ENCODE peak calls at places on chromosome 16, in eight cellular contexts. R is bronchial epithelial cell, N is psoas muscle, A is GM10248, Z is MCF 10A, M is astrocyte of the spinal cord, I is tibial artery, L is choroid plexus epithelial cell. H is an unnamed sample.

GRCh38 chr16:87645802-87646201 is 43.5 kb downstream of the JPH3 start:
- DNase-seq in R (no peak), N (no peak), A (no peak), Z (no peak), M (no peak), I (no peak), L (no peak), H (no peak)

GRCh38 chr16:57788951-57789350 is 13.3 kb downstream of the KIFC3 start:
- DNase-seq in R (no peak), N (peak), A (no peak), Z (no peak), M (no peak), I (no peak), L (no peak), H (no peak)

GRCh38 chr16:89013111-89013510 is 36.1 kb upstream of the CBFA2T3 start:
- DNase-seq in R (no peak), N (no peak), A (no peak), Z (no peak), M (no peak), I (peak), L (no peak), H (no peak)

GRCh38 chr16:1909661-1910231 is 8.5 kb downstream of the HS3ST6 start:
- DNase-seq in R (no peak), N (no peak), A (no peak), Z (no peak), M (no peak), I (no peak), L (no peak), H (no peak)

GRCh38 chr16:71412270-71413160 is 29.3 kb downstream of the TLE7 start:
- DNase-seq in R (peak), N (peak), A (peak), Z (peak), M (peak), I (no peak), L (peak), H (no peak)

GRCh38 chr16:56667581-56668571 is at the start of gene MT1G:
- DNase-seq in R (no peak), N (peak), A (no peak), Z (no peak), M (peak), I (peak), L (peak), H (no peak)

GRCh38 chr16:87845213-87845612 is 24.1 kb downstream of the SLC7A5 start:
- DNase-seq in R (no peak), N (no peak), A (no peak), Z (no peak), M (no peak), I (no peak), L (no peak), H (no peak)

GRCh38 chr16:47142469-47143328 is 1.0 kb downstream of the NETO2 start:
- DNase-seq in R (peak), N (peak), A (peak), Z (peak), M (peak), I (no peak), L (peak), H (no peak)

GRCh38 chr16:68401871-68402747 is 46.2 kb downstream of the SMPD3 start:
- DNase-seq in R (peak), N (no peak), A (no peak), Z (peak), M (peak), I (no peak), L (peak), H (no peak)

GRCh38 chr16:471353-472198 is 46.1 kb downstream of the RAB11FIP3 start:
- DNase-seq in R (peak), N (peak), A (no peak), Z (peak), M (peak), I (no peak), L (no peak), H (no peak)

GRCh38 chr16:69709456-69710084 is 16.8 kb downstream of the NQO1 start:
- DNase-seq in R (peak), N (no peak), A (peak), Z (peak), M (peak), I (peak), L (peak), H (peak)

GRCh38 chr16:11203111-11203623 is 52.8 kb downstream of the SOCS1 start:
- DNase-seq in R (no peak), N (no peak), A (no peak), Z (no peak), M (no peak), I (no peak), L (no peak), H (no peak)

GRCh38 chr16:31149894-31150890 is at the start of gene PRSS36:
- DNase-seq in R (no peak), N (no peak), A (no peak), Z (no peak), M (no peak), I (no peak), L (no peak), H (no peak)

GRCh38 chr16:77443834-77444460 is 9.1 kb upstream of the ADAMTS18 start:
- DNase-seq in R (no peak), N (no peak), A (no peak), Z (no peak), M (no peak), I (no peak), L (no peak), H (no peak)

GRCh38 chr16:2331199-2331931 is 9.2 kb downstream of the ABCA3 start:
- DNase-seq in R (no peak), N (no peak), A (no peak), Z (no peak), M (no peak), I (no peak), L (no peak), H (no peak)

GRCh38 chr16:57245472-57246113 is 534 bp downstream of the ARL2BP start:
- DNase-seq in R (no peak), N (no peak), A (peak), Z (no peak), M (no peak), I (no peak), L (peak), H (no peak)

GRCh38 chr16:58563235-58563634 is 47.9 kb downstream of the SETD6 start:
- DNase-seq in R (peak), N (no peak), A (no peak), Z (peak), M (peak), I (no peak), L (peak), H (peak)

GRCh38 chr16:4293822-4294457 is 21.1 kb upstream of the TFAP4 start:
- DNase-seq in R (peak), N (peak), A (peak), Z (peak), M (peak), I (peak), L (peak), H (no peak)
- TF ChIP-seq CTCF in R (no peak), N (no peak), A (no peak), Z (no peak), M (no peak), I (no peak), L (no peak), H (no peak)

GRCh38 chr16:3363793-3364192 is 8.1 kb downstream of the OR2C1 start:
- DNase-seq in R (no peak), N (no peak), A (no peak), Z (peak), M (no peak), I (no peak), L (no peak), H (no peak)
- TF ChIP-seq CTCF in R (no peak), N (no peak), A (no peak), Z (no peak), M (no peak), I (no peak), L (no peak), H (no peak)

GRCh38 chr16:8631373-8631772 is 9.9 kb downstream of the METTL22 start:
- DNase-seq in R (no peak), N (no peak), A (no peak), Z (no peak), M (no peak), I (no peak), L (no peak), H (no peak)

GRCh38 chr16:8632675-8633182 is 11.2 kb downstream of the METTL22 start:
- DNase-seq in R (no peak), N (peak), A (no peak), Z (no peak), M (no peak), I (peak), L (no peak), H (no peak)

GRCh38 chr16:8639694-8640093 is 18.2 kb downstream of the METTL22 start:
- DNase-seq in R (no peak), N (no peak), A (no peak), Z (no peak), M (no peak), I (no peak), L (no peak), H (no peak)

GRCh38 chr16:8631818-8632217 is 10.3 kb downstream of the METTL22 start:
- DNase-seq in R (no peak), N (no peak), A (no peak), Z (no peak), M (no peak), I (no peak), L (no peak), H (no peak)

DNA sequence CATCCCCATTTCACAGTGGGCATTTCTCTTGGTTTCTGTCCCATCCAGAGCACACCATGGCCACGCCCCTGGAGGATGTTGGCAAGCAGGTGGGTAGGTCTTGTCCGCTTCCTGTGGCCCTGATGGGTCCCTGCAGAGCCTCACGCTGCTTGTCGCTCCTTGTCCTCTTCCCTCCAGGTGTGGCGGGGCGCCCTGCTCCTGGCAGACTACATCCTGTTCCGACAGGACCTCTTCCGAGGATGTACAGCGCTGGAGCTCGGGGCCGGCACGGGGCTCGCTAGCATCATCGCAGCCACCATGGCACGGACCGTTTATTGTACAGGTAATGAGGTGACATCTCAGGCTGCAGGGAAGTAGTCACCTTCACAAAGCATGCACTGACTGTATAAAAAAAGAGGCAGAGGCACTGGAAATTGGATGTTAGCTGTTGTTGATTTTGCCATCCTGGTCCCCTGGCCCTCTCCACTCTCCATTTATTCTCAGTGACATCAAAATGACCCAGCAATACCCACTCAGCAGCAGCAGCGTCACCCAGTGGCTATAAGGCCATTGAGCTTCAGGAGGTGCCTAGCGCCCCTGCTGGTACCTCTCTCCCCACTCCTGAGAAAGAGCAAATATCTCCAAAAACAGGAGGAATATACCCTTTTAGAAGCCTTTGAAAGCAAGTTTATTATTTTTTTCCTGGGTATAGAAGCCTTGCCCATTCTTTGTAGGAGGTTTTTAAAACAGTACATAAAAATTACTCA is 13.7 kb downstream of the METTL22 start:
- DNase-seq in R (peak), N (no peak), A (no peak), Z (no peak), M (peak), I (no peak), L (peak), H (no peak)
- TF ChIP-seq CTCF in R (peak), N (no peak), A (no peak), Z (peak), M (peak), I (no peak), L (peak), H (peak)

GRCh38 chr16:24418729-24419128 is 120.6 kb upstream of the RBBP6 start:
- DNase-seq in R (no peak), N (no peak), A (no peak), Z (no peak), M (no peak), I (no peak), L (no peak), H (no peak)

GRCh38 chr16:24423332-24423731 is 116.0 kb upstream of the RBBP6 start:
- DNase-seq in R (no peak), N (no peak), A (no peak), Z (peak), M (no peak), I (no peak), L (no peak), H (no peak)

GRCh38 chr16:24419709-24420108 is 119.7 kb upstream of the RBBP6 start:
- DNase-seq in R (no peak), N (no peak), A (no peak), Z (no peak), M (no peak), I (no peak), L (no peak), H (no peak)
- TF ChIP-seq CTCF in R (no peak), N (no peak), A (no peak), Z (no peak), M (no peak), I (no peak), L (no peak), H (no peak)

DNA sequence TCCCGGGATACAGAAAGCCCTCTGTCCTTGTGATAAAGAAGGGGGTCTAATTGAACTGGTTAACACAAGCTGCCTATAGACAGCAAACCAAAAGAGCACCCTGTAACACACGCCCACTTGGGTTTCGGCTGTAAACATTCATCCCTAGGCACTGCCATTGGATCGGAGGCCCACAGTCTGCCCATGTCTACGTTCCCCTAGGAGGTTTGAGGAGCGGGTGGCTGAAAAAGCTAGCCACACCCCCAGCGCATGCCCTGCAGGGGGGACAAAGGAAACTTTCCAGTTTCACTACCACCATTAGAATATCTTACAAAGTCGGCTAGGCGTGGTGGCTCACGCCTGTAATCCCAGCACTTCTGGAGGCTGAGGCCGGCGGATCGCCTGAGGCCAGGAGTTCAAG is 622.4 kb upstream of the SALL1 start:
- DNase-seq in R (no peak), N (no peak), A (no peak), Z (no peak), M (no peak), I (no peak), L (no peak), H (no peak)
- TF ChIP-seq CTCF in R (no peak), N (no peak), A (no peak), Z (no peak), M (no peak), I (no peak), L (no peak), H (no peak)

DNA sequence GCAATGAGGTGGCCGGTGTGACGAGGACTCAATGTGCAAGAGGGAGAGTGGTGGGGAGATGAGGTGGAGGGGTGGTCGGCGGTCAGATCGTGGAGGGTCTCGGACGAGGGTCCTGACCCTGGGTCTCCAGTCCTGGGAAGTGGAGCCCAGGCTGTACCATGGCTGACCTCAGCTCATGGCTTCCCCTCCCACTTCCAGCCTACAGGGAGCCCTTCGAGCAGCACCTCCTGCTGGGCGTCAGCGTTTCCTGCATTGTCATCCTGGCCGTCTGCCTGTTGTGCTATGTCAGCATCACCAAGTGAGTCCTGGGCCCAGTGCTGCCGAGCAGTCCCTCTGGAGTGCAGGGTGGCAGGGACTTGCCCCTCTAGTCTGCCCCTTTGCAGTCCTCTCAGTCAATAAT is 41.8 kb downstream of the IL4R start:
- DNase-seq in R (peak), N (peak), A (no peak), Z (peak), M (no peak), I (peak), L (peak), H (no peak)
- TF ChIP-seq CTCF in R (peak), N (no peak), A (peak), Z (peak), M (peak), I (peak), L (peak), H (peak)

GRCh38 chr16:66508261-66508913 is 41.5 kb downstream of the TK2 start:
- DNase-seq in R (peak), N (no peak), A (peak), Z (peak), M (no peak), I (peak), L (no peak), H (no peak)
- TF ChIP-seq CTCF in R (no peak), N (no peak), A (no peak), Z (no peak), M (no peak), I (no peak), L (no peak), H (no peak)

GRCh38 chr16:74773431-74774222 is 993 bp downstream of the FA2H start:
- DNase-seq in R (no peak), N (no peak), A (no peak), Z (no peak), M (no peak), I (no peak), L (no peak), H (no peak)

GRCh38 chr16:74771656-74772315 is 2.8 kb downstream of the FA2H start:
- DNase-seq in R (no peak), N (no peak), A (peak), Z (no peak), M (no peak), I (no peak), L (no peak), H (no peak)

GRCh38 chr16:74775255-74775654 is 635 bp upstream of the FA2H start:
- DNase-seq in R (no peak), N (no peak), A (no peak), Z (no peak), M (no peak), I (no peak), L (no peak), H (no peak)

GRCh38 chr16:74776926-74777325 is 2.3 kb upstream of the FA2H start:
- DNase-seq in R (no peak), N (no peak), A (no peak), Z (no peak), M (no peak), I (no peak), L (no peak), H (no peak)

GRCh38 chr16:74774223-74775139 is at the start of gene FA2H:
- DNase-seq in R (peak), N (peak), A (peak), Z (peak), M (peak), I (no peak), L (peak), H (no peak)
- TF ChIP-seq CTCF in R (no peak), N (peak), A (peak), Z (peak), M (peak), I (no peak), L (peak), H (no peak)

H was measured in BJ.